ENCODE peak calls at places on chromosomes 13 and 19, in five cellular contexts. Y is esophagus squamous epithelium; W is naive thymus-derived CD4-positive, alpha-beta T cell; V is tibial nerve; F is psoas muscle. J is an unnamed sample. For H3K4me1, the result is how much of the 10 kb centered on the place peaks cover.

GRCh38 chr19:18336121-18336520 is 4.3 kb upstream of the PGPEP1 start:
- DNase-seq in F (no peak), V (no peak), W (no peak), Y (no peak), J (no peak)

GRCh38 chr19:34598217-34599155 is 78.5 kb downstream of the SCGB2B2 start:
- DNase-seq in V (no peak), Y (no peak), F (peak), W (no peak), J (no peak)

GRCh38 chr19:36837902-36838783 is at the start of gene ZNF790:
- DNase-seq in W (peak), Y (peak), V (peak), F (peak), J (peak)

GRCh38 chr13:93963266-93964131 is 516.0 kb downstream of the DCT start:
- DNase-seq in V (no peak), F (no peak), W (no peak), Y (no peak), J (no peak)

GRCh38 chr13:109155301-109155761 is 525.9 kb downstream of the MYO16 start:
- DNase-seq in W (no peak), F (no peak), Y (no peak), V (no peak), J (no peak)

GRCh38 chr19:2375341-2376121 is 15.5 kb downstream of the TMPRSS9 start:
- DNase-seq in W (no peak), V (no peak), F (no peak), Y (no peak), J (no peak)

GRCh38 chr19:32318884-32319520 is 26.4 kb upstream of the ZNF507 start:
- DNase-seq in Y (no peak), V (no peak), W (no peak), F (no peak), J (no peak)

GRCh38 chr19:5905072-5905778 is 553 bp downstream of the VMAC start:
- DNase-seq in Y (no peak), F (no peak), V (no peak), W (no peak), J (no peak)

GRCh38 chr19:43450545-43450997 is 14.8 kb downstream of the LYPD3 start:
- DNase-seq in W (no peak), V (no peak), Y (no peak), F (no peak), J (no peak)

GRCh38 chr13:75643182-75643581 is 7.1 kb downstream of the LMO7 start:
- DNase-seq in W (no peak), F (no peak), Y (no peak), V (no peak), J (no peak)

GRCh38 chr19:3804429-3804828 is 18.2 kb upstream of the MATK start:
- DNase-seq in F (no peak), V (no peak), Y (no peak), W (no peak), J (no peak)

GRCh38 chr19:19385900-19386339 is 19.6 kb upstream of the GATAD2A start:
- DNase-seq in Y (no peak), F (no peak), W (no peak), V (no peak), J (peak)

GRCh38 chr19:44894946-44895345 is 3.9 kb downstream of the TOMM40 start:
- DNase-seq in V (no peak), W (no peak), F (no peak), Y (no peak), J (no peak)

GRCh38 chr13:96388598-96388997 is 298.7 kb downstream of the HS6ST3 start:
- DNase-seq in W (no peak), Y (no peak), V (no peak), F (no peak), J (no peak)

GRCh38 chr19:54388001-54388802 is 23.5 kb upstream of the LAIR1 start:
- DNase-seq in V (no peak), F (no peak), W (peak), Y (no peak), J (peak)

GRCh38 chr13:30696278-30697176 is 38.8 kb upstream of the ALOX5AP start:
- DNase-seq in Y (no peak), V (no peak), W (no peak), F (peak), J (no peak)

GRCh38 chr13:97328222-97328790 is 105.7 kb upstream of the RAP2A start:
- DNase-seq in V (no peak), Y (no peak), F (peak), W (no peak), J (no peak)

GRCh38 chr19:38852231-38853044 is 2.7 kb upstream of the HNRNPL start:
- DNase-seq in Y (no peak), F (peak), V (peak), W (peak), J (peak)

GRCh38 chr13:57716295-57716694 is 84.8 kb downstream of the PCDH17 start:
- DNase-seq in W (no peak), Y (no peak), V (no peak), F (no peak), J (no peak)

GRCh38 chr19:56748443-56748842 is 76.9 kb upstream of the ZNF835 start:
- DNase-seq in F (no peak), Y (no peak), V (no peak), W (no peak), J (no peak)

GRCh38 chr19:23273022-23273593 is 22.9 kb upstream of the ZNF724 start:
- DNase-seq in F (peak), Y (no peak), V (no peak), W (no peak), J (no peak)

GRCh38 chr19:55115446-55116065 is 1.9 kb downstream of the PPP1R12C start:
- DNase-seq in F (peak), W (no peak), Y (no peak), V (no peak), J (no peak)

GRCh38 chr13:31639443-31640163 is 99.7 kb upstream of the RXFP2 start:
- DNase-seq in W (no peak), V (no peak), Y (no peak), F (no peak), J (no peak)

GRCh38 chr13:30153871-30154426 is 153.4 kb downstream of the KATNAL1 start:
- DNase-seq in W (no peak), Y (no peak), F (no peak), V (no peak), J (no peak)

GRCh38 chr19:52190679-52191293 is 934 bp downstream of the PPP2R1A start:
- DNase-seq in F (peak), Y (no peak), V (no peak), W (no peak), J (no peak)

GRCh38 chr19:42273407-42274064 is 4.5 kb downstream of the CIC start:
- DNase-seq in W (no peak), F (no peak), Y (no peak), V (no peak), J (no peak)
- H3K4me1 ChIP-seq in W (under half), F (half or more), Y (half or more), V (under half), J (under half)

GRCh38 chr13:99226493-99226892 is 25.8 kb downstream of the UBAC2 start:
- DNase-seq in Y (no peak), F (no peak), W (no peak), V (no peak), J (no peak)

GRCh38 chr13:99230991-99231390 is 27.2 kb downstream of the GPR18 start:
- DNase-seq in V (no peak), Y (no peak), W (no peak), F (no peak), J (no peak)

GRCh38 chr13:99227331-99227900 is 26.8 kb downstream of the UBAC2 start:
- DNase-seq in W (no peak), Y (no peak), F (no peak), V (no peak), J (no peak)

GRCh38 chr13:99227909-99228688 is 27.4 kb downstream of the UBAC2 start:
- DNase-seq in V (no peak), Y (no peak), F (peak), W (no peak), J (no peak)

GRCh38 chr13:99228737-99229691 is 28.4 kb downstream of the UBAC2 start:
- DNase-seq in Y (no peak), V (no peak), W (no peak), F (no peak), J (no peak)
- H3K27ac ChIP-seq in Y (no peak), V (no peak), W (peak), F (peak), J (no peak)

DNA sequence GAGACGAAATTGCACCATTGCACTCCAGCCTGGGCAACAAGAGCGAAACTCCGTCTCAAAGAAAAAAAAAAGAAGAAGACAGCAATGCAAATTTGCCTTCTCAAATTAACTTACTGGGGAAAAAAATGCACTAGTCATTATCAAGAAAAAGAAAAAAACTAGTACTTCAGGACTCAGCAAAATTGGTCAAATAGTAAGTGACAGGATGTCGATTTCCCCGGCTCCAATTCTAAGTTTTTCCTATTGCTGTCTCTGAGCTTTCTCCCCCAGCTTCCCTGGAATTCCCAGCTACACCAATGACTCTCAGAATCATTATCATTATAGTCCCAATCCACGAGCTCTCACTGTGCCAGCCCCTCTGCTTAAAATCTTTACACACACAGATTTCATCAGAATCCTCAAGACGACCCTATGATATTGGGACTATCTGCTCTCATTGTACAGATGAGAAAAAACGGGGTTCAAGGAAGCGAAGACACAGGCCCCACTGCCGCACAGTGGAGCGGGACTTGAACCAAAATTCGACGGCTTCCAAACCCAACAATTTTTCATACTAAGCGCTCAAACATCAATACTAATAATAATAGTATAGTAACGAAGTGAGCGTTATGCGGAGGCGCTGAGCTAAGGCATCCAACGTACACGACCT is 597 bp downstream of the C19orf47 start:
- DNase-seq in Y (no peak), F (no peak), W (no peak), V (no peak), J (no peak)
- H3K4me1 ChIP-seq in Y (under half), F (under half), W (under half), V (under half), J (under half)

DNA sequence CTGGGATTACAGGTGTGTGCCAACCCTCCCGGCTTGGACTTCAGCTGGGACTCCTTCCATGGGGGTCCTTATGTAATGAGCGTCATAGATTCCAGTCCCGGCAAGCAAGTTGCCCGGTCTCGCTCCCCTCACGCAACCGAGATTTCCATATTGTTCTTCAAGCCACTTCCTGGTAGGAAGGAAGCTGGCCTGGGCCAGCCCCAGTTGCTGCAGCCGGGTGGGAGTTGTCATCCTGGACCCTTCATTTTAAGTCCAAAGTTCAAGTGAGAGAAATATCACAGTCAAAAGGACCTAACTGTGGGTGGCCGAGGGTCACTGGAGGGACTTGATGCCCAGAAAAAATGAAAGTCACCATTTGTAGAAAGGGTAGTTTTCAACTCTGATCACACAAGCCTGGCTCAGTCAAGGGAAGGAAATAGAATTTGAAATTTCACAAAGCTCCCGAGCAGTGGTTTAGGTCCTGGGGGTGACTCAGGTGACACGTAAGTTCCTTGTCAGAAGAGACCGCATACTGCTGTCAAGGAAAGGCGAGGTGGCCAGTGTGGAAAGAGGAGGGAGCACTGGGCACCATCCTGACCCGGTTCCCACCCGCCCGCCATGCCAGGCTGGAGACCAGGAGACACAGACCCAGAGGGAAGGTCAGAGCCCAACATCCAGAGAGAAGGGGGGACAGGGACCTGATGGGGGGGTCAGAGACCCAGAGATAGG is 5.3 kb downstream of the FGF21 start:
- DNase-seq in V (no peak), Y (no peak), F (no peak), W (no peak), J (no peak)
- H3K27ac ChIP-seq in V (no peak), Y (peak), F (peak), W (no peak), J (no peak)

DNA sequence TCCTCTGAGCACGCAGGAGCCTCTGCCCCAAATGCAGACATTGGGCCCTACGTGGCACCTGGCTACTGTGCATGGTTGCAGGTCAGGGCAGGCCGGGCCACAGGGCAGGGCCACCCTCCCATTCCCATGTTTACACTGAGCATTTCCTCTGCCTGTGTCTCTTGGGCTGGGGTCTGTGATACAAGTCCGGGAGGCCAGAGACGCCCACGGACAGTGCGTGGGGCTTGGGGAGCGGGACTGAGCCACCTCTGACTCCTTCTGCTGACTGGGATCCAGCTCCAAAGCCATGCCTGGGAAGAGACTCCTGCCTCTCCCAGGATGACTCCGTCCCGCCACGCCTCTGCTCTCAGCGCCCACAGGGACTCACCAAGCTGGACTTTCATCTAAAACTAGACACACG is 18.8 kb downstream of the GAS6 start:
- DNase-seq in Y (no peak), F (peak), V (no peak), W (no peak), J (no peak)
- H3K4me1 ChIP-seq in Y (half or more), F (under half), V (under half), W (under half), J (under half)

GRCh38 chr13:90008707-90009149 is 1338.8 kb upstream of the MIR17HG start:
- DNase-seq in W (no peak), Y (no peak), V (no peak), F (no peak), J (no peak)

GRCh38 chr13:90003566-90003965 is 1343.9 kb upstream of the MIR17HG start:
- DNase-seq in F (no peak), Y (no peak), V (no peak), W (no peak), J (no peak)
- H3K27ac ChIP-seq in F (no peak), Y (no peak), V (no peak), W (no peak), J (no peak)

DNA sequence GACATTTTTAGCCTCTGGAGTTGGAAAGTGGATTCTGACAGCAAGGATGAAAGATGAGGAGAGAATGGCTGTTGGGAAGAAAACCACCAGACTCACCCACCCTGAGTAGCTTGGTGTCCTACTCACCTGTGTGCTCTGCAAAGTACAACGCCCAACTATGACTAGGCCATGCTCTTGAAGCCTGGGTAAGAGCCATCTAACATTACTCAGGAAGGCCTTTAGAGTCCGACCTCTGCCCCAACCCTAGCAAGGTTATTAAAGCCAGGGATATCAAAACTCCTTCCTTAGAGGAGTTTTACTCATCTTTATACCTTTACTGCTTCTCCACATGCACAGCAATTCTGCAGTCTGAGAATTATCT is 18.0 kb upstream of the KPNA3 start:
- DNase-seq in Y (no peak), V (no peak), W (no peak), F (no peak), J (no peak)
- H3K4me1 ChIP-seq in Y (under half), V (under half), W (under half), F (under half), J (under half)